ENCODE peak calls at places on chromosomes 7 and 10, in four cellular contexts. I is IMR-90, O is BJ, D is cardiac fibroblast. H is an unnamed sample.

GRCh38 chr7:70533614-70534013 is 598.3 kb upstream of the GALNT17 start:
- DNase-seq in D (no peak), I (no peak), O (no peak), H (no peak)

GRCh38 chr7:146366938-146367337 is 250.3 kb downstream of the CNTNAP2 start:
- DNase-seq in D (peak), O (no peak), I (no peak), H (no peak)

GRCh38 chr10:78862328-78862640 is 206.5 kb upstream of the ZMIZ1 start:
- DNase-seq in O (no peak), I (no peak), D (no peak), H (no peak)

GRCh38 chr10:36188054-36188453 is 546.0 kb upstream of the FZD8 start:
- DNase-seq in I (no peak), D (peak), O (no peak), H (no peak)

GRCh38 chr7:26958834-26959233 is 94.4 kb upstream of the SKAP2 start:
- DNase-seq in I (peak), D (peak), O (peak), H (no peak)

GRCh38 chr7:2230882-2231281 is 1.9 kb downstream of the MAD1L1 start:
- DNase-seq in I (no peak), O (no peak), D (no peak), H (no peak)

GRCh38 chr7:66110861-66111260 is 3.8 kb upstream of the CRCP start:
- DNase-seq in O (peak), I (peak), D (peak), H (no peak)

GRCh38 chr7:117837841-117838240 is 35.4 kb downstream of the CTTNBP2 start:
- DNase-seq in I (no peak), O (no peak), D (no peak), H (no peak)

GRCh38 chr10:14595526-14596182 is 179.0 kb downstream of the FAM107B start:
- DNase-seq in I (no peak), O (no peak), D (no peak), H (no peak)

GRCh38 chr7:26398436-26399308 is 107.0 kb downstream of the SNX10 start:
- DNase-seq in O (no peak), D (peak), I (peak), H (peak)

GRCh38 chr7:94584113-94584512 is 71.8 kb downstream of the SGCE start:
- DNase-seq in O (peak), I (peak), D (peak), H (no peak)

GRCh38 chr7:9200666-9201065 is 767.3 kb downstream of the NXPH1 start:
- DNase-seq in D (no peak), O (no peak), I (no peak), H (no peak)

GRCh38 chr7:158858592-158859503 is 2.5 kb downstream of the DYNC2I1 start:
- DNase-seq in O (no peak), I (no peak), D (no peak), H (no peak)

GRCh38 chr7:46244752-46245151 is 323.7 kb upstream of the IGFBP3 start:
- DNase-seq in D (peak), O (no peak), I (peak), H (no peak)

GRCh38 chr7:67896721-67897120 is 900.1 kb downstream of the TYW1 start:
- DNase-seq in I (no peak), O (no peak), D (no peak), H (no peak)

GRCh38 chr7:109206196-109206595 is 636.5 kb downstream of the DNAJB9 start:
- DNase-seq in D (no peak), I (no peak), O (no peak), H (no peak)

GRCh38 chr7:22781230-22781711 is 41.4 kb downstream of the TOMM7 start:
- DNase-seq in I (peak), D (peak), O (peak), H (no peak)

GRCh38 chr10:120600871-120601644 is 144.0 kb downstream of the PLPP4 start:
- DNase-seq in D (peak), I (no peak), O (no peak), H (no peak)

GRCh38 chr7:150998341-150998740 is 7.5 kb downstream of the NOS3 start:
- DNase-seq in I (no peak), D (no peak), O (no peak), H (no peak)

GRCh38 chr7:137990251-137990901 is 11.5 kb downstream of the CREB3L2 start:
- DNase-seq in D (peak), O (peak), I (peak), H (no peak)

GRCh38 chr7:122532406-122533269 is 166.3 kb downstream of the RNF133 start:
- DNase-seq in I (peak), O (no peak), D (peak), H (peak)
- TF ChIP-seq CTCF in I (peak), O (peak), D (peak), H (no peak)

GRCh38 chr10:8075282-8076260 is 21.1 kb downstream of the GATA3 start:
- DNase-seq in O (no peak), I (no peak), D (no peak), H (no peak)
- TF ChIP-seq CTCF in O (no peak), I (peak), D (no peak), H (no peak)

GRCh38 chr10:110612073-110612472 is 32.1 kb upstream of the RBM20 start:
- DNase-seq in O (no peak), D (no peak), I (no peak), H (no peak)

GRCh38 chr10:110612629-110613028 is 31.5 kb upstream of the RBM20 start:
- DNase-seq in O (no peak), D (no peak), I (no peak), H (no peak)

GRCh38 chr10:110609592-110609991 is 34.5 kb upstream of the RBM20 start:
- DNase-seq in O (no peak), I (no peak), D (peak), H (no peak)

GRCh38 chr10:110610308-110610774 is 33.8 kb upstream of the RBM20 start:
- DNase-seq in I (peak), D (peak), O (no peak), H (peak)

GRCh38 chr10:110608087-110608486 is 36.0 kb upstream of the RBM20 start:
- DNase-seq in O (no peak), I (no peak), D (no peak), H (no peak)
- TF ChIP-seq CTCF in O (no peak), I (no peak), D (no peak), H (no peak)

GRCh38 chr10:17003666-17004065 is 125.9 kb downstream of the CUBN start:
- DNase-seq in O (no peak), D (no peak), I (no peak), H (no peak)

GRCh38 chr10:16999665-17000451 is 129.8 kb downstream of the CUBN start:
- DNase-seq in O (no peak), I (peak), D (peak), H (no peak)

GRCh38 chr10:17001961-17002749 is 127.5 kb downstream of the CUBN start:
- DNase-seq in I (peak), D (peak), O (peak), H (peak)

GRCh38 chr10:17003151-17003550 is 126.5 kb downstream of the CUBN start:
- DNase-seq in D (peak), I (peak), O (no peak), H (no peak)

DNA sequence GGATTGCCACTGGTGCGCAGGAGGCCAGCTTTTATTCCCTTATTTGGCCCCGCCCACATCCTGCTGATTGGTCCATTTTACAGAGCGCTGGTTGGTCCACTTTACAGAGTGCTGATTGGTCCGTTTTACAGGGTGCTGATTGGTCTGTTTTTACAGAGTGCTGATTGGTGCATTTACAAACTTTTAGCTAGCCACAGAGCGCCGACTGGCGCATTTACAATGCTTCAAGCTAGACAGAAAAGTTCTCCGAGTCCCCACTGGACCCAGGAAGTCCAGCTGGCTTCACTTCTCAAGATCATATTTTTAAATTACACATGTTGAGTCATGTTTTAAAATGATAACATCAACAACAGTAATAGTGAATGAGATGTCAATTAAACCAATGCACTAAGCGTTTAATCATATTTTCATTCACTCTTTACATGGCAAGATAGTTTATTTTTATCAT is 128.3 kb downstream of the CUBN start:
- DNase-seq in I (no peak), D (no peak), O (no peak), H (no peak)
- TF ChIP-seq CTCF in I (no peak), D (no peak), O (no peak), H (no peak)

DNA sequence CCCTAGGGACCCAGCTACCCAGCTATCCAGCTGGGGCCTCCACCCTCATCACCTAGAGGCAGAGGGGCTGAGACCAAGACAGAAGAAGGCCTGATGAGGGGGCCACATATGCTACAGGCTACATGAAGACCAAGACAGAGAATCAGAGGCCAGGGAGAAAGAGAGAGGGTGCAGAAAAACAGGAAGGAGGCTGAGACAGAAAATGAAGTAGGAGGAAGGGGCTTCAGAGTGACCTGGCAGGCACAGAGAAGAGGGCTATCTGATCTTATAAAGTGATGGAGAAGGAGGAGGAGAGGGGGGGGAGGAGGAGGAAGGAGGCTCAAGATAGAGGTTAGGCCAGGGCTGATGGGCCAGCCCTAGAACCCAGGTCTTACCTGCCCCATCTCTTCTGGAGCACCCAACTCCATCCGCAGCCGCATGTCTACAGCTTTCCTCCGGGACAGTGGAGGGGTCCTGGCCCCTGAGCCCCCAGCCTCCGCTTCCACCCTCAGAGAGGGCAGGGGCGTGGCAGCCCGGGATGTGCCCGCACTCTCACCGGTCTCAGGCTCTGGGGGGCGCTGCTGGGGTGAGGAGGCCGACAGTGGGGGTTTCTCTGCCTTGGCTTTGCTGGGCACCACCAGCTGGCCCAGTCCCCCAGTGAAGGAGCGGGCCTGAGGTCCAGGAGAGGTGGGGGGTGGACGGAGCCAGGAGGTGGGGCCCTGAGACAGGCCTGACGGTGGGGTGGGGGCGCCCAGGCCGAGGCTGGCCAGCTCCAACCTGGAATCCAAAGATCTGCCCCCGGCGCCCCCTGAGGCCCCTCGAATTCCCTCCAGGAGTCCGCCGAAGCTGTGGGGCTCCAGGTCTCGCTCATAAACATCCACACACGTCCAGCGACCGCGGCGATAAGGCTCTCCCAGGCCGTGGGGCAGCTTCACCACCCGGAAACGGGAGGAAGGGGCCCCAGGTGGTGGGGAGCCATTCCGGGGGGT is 1.8 kb downstream of the TSC22D4 start:
- DNase-seq in I (no peak), D (no peak), O (no peak), H (no peak)
- TF ChIP-seq CTCF in I (peak), D (peak), O (peak), H (peak)

DNA sequence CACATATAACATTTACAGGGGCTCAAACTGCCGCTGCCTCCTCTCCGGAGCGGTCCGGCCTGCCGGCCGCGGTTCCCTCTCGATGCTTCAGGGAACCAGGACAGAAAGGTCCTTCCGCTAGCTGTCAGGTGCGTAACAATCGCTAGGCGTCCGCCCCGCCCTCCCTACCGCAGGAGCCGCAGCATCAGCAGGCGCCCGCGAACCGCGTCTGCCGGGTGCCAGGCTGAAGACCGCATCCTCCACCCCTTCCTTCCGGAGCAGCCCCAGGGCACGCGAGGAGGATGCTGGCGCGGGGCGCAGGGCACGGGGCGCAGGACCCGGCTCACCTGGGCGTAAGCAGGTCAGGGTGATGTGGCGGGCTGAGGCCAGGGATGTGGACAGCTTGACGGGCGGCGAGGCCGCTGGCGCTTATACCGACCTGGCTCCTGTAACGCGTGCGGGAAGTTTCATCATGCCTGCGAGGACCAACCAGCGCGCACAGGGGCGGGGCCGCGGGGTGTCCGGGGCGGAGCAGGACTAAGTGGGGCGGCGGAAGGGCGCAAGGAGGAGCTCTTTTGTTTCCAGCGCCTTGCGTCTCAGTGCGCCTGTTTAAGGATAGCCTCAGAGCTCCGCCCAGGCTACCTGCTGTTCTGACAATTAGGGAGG is at the start of gene ASNS:
- DNase-seq in I (peak), D (peak), O (peak), H (peak)
- TF ChIP-seq CTCF in I (no peak), D (no peak), O (no peak), H (no peak)

GRCh38 chr7:134255814-134256213 is 60.9 kb downstream of the SLC35B4 start:
- DNase-seq in I (no peak), O (no peak), D (no peak), H (no peak)

GRCh38 chr7:134254311-134254710 is 62.4 kb downstream of the SLC35B4 start:
- DNase-seq in I (peak), D (peak), O (no peak), H (no peak)
- TF ChIP-seq CTCF in I (peak), D (peak), O (no peak), H (no peak)

DNA sequence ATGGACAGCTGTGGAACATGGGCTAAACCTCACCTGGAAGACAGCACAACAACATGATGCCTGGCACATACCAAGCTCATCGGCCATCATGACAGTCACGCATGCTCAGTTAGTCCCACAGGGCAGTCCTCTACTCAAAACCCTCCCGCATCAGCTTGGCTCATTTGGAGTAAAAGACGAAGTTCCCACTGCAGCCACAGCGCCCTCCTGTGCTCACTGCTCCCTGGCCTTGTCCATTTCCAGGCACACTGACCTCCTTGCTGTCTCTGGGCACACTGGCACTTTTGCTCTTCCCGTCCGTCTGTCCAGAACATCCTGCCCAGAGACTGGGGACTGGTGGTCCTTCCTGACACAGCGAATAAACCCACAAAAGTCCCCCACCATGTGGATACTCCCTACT is 66.2 kb downstream of the LARP4B start:
- DNase-seq in O (no peak), D (no peak), I (no peak), H (no peak)
- TF ChIP-seq CTCF in O (no peak), D (peak), I (no peak), H (no peak)